ENCODE peak calls at places on chromosomes 13 and 19, in eight cellular contexts. K is heart right ventricle, O is body of pancreas, P is Peyer's patch, Z is ovary, M is transverse colon, E is mucosa of descending colon, A is HCT116. D is an unnamed sample.

GRCh38 chr13:52925775-52926285 is 77.4 kb upstream of the PCDH8 start:
- DNase-seq in O (no peak), Z (no peak), E (no peak), M (no peak), P (no peak), A (no peak), K (peak; percentile 23), D (no peak)

GRCh38 chr13:105962080-105962479 is 573.4 kb downstream of the EFNB2 start:
- DNase-seq in A (no peak), E (no peak), M (no peak), Z (no peak), K (no peak), O (no peak), P (no peak), D (no peak)

GRCh38 chr13:20340759-20341161 is 108.6 kb upstream of the GJB6 start:
- DNase-seq in E (peak; percentile 52), M (no peak), P (no peak), O (no peak), Z (no peak), A (no peak), K (no peak), D (no peak)

GRCh38 chr19:46862974-46863632 is 2.3 kb downstream of the ARHGAP35 start:
- DNase-seq in A (no peak), Z (no peak), E (no peak), M (no peak), P (peak; percentile 45), O (no peak), K (no peak), D (no peak)

GRCh38 chr19:41997851-41998229 is 3.8 kb upstream of the ATP1A3 start:
- DNase-seq in A (no peak), O (no peak), Z (no peak), E (peak; percentile 19), P (no peak), M (no peak), K (no peak), D (no peak)

GRCh38 chr13:26785845-26786630 is 25.5 kb upstream of the GPR12 start:
- DNase-seq in K (peak; percentile 31), E (peak; percentile 65), Z (no peak), M (peak; percentile 37), A (no peak), P (peak; percentile 84), O (peak; percentile 44), D (no peak)

GRCh38 chr19:54191671-54192453 is 754 bp downstream of the TSEN34 start:
- DNase-seq in Z (peak; percentile 54), K (no peak), P (no peak), E (peak; percentile 71), M (no peak), O (no peak), A (no peak), D (no peak)

GRCh38 chr13:95341441-95341840 is 40.2 kb upstream of the ABCC4 start:
- DNase-seq in A (no peak), E (no peak), O (no peak), M (no peak), Z (no peak), P (no peak), K (no peak), D (no peak)

GRCh38 chr19:10503002-10503789 is at the start of gene KEAP1:
- DNase-seq in A (no peak), P (peak; percentile 64), O (peak; percentile 56), K (peak; percentile 45), Z (peak; percentile 54), M (peak; percentile 67), E (no peak), D (peak; percentile 59)

GRCh38 chr13:104442541-104442940 is 1376.3 kb upstream of the SLC10A2 start:
- DNase-seq in Z (no peak), M (no peak), O (no peak), K (no peak), E (no peak), P (no peak), A (no peak), D (no peak)

GRCh38 chr19:12833418-12833746 is 997 bp downstream of the RTBDN start:
- DNase-seq in K (no peak), E (no peak), M (no peak), Z (no peak), P (no peak), A (no peak), O (no peak), D (no peak)

GRCh38 chr13:72295173-72295572 is 428.2 kb upstream of the DACH1 start:
- DNase-seq in O (no peak), M (no peak), E (no peak), K (no peak), P (no peak), A (no peak), Z (no peak), D (no peak)

GRCh38 chr19:45823182-45823581 is 8.1 kb upstream of the RSPH6A start:
- DNase-seq in P (no peak), O (no peak), Z (no peak), A (no peak), M (no peak), K (no peak), E (no peak), D (no peak)

GRCh38 chr19:48629599-48630288 is 7.4 kb downstream of the DBP start:
- DNase-seq in M (peak; percentile 91), Z (peak; percentile 88), E (peak; percentile 93), A (peak; percentile 96), P (peak; percentile 93), O (no peak), K (peak; percentile 62), D (no peak)

GRCh38 chr19:49613374-49613773 is 22.4 kb downstream of the PRR12 start:
- DNase-seq in M (no peak), P (no peak), Z (no peak), O (no peak), K (no peak), E (no peak), A (no peak), D (no peak)

GRCh38 chr19:18809149-18809978 is 18.3 kb upstream of the COMP start:
- DNase-seq in P (peak; percentile 70), K (peak; percentile 49), A (no peak), E (no peak), O (peak; percentile 34), Z (no peak), M (peak; percentile 36), D (no peak)

GRCh38 chr13:41505209-41505835 is 48.0 kb downstream of the RGCC start:
- DNase-seq in M (no peak), P (no peak), E (no peak), K (no peak), O (no peak), A (no peak), Z (no peak), D (no peak)

GRCh38 chr19:54492568-54492967 is 10.1 kb upstream of the LAIR2 start:
- DNase-seq in M (no peak), P (no peak), Z (no peak), A (no peak), O (no peak), K (no peak), E (no peak), D (no peak)

GRCh38 chr19:53076984-53077383 is 26.2 kb downstream of the ZNF160 start:
- DNase-seq in Z (no peak), A (no peak), K (peak; percentile 55), E (no peak), M (peak; percentile 18), P (no peak), O (peak; percentile 61), D (no peak)

GRCh38 chr19:3879656-3880055 is 829 bp upstream of the ATCAY start:
- DNase-seq in O (no peak), P (no peak), K (no peak), Z (no peak), A (no peak), M (no peak), E (no peak), D (no peak)

GRCh38 chr19:7971553-7972520 is 28.4 kb upstream of the TIMM44 start:
- DNase-seq in K (no peak), E (peak; percentile 39), O (no peak), P (no peak), A (no peak), M (no peak), Z (no peak), D (peak; percentile 32)

GRCh38 chr19:20860339-20860738 is 62.7 kb upstream of the ZNF85 start:
- DNase-seq in Z (no peak), M (no peak), K (no peak), E (no peak), O (no peak), P (no peak), A (no peak), D (no peak)
- H3K9me3 ChIP-seq in Z (no peaks in the 10 kb centered on the region), M (peaks cover 4% of the 10 kb centered on the region), K (peaks cover 30% of the 10 kb centered on the region), E (peaks cover 77% of the 10 kb centered on the region), O (no peaks in the 10 kb centered on the region), P (no peaks in the 10 kb centered on the region), A (no peaks in the 10 kb centered on the region), D (peaks cover 34% of the 10 kb centered on the region)

DNA sequence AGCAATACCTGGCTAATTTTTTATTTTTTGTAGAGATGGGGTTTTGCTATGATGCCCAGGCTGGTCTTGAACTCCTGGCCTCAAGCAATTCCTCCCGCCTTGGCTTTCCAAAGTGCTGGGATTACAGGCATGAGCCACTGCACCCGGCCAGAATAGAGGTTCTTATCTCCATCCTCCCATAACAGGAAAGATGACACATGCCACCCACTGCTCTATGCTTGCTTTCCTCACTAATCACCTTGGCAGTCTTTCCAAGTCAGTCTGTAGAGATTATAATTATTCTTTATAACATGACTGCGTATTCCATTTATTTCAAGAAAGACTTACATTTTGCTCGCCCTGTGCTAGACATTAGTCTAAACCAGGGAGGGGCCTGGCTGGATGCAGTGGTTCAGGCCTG is 6.7 kb downstream of the VAV1 start:
- DNase-seq in O (no peak), M (no peak), K (no peak), A (no peak), E (no peak), P (no peak), Z (no peak), D (no peak)
- H3K4me3 ChIP-seq in O (no peak overlapping the region), M (no peak overlapping the region), K (no peak overlapping the region), A (no peak overlapping the region), E (no peak overlapping the region), P (no peak overlapping the region), Z (no peak overlapping the region), D (no peak overlapping the region)

GRCh38 chr19:51946602-51947001 is 19.3 kb downstream of the ZNF613 start:
- DNase-seq in A (no peak), K (no peak), P (no peak), E (no peak), M (no peak), Z (no peak), O (no peak), D (no peak)
- H3K9me3 ChIP-seq in A (peaks cover 63% of the 10 kb centered on the region), K (peaks cover 90% of the 10 kb centered on the region), P (peaks cover 14% of the 10 kb centered on the region), E (peaks cover 98% of the 10 kb centered on the region), M (peaks cover 90% of the 10 kb centered on the region), Z (peaks cover 2% of the 10 kb centered on the region), O (peaks cover 4% of the 10 kb centered on the region), D (peaks cover 93% of the 10 kb centered on the region)

DNA sequence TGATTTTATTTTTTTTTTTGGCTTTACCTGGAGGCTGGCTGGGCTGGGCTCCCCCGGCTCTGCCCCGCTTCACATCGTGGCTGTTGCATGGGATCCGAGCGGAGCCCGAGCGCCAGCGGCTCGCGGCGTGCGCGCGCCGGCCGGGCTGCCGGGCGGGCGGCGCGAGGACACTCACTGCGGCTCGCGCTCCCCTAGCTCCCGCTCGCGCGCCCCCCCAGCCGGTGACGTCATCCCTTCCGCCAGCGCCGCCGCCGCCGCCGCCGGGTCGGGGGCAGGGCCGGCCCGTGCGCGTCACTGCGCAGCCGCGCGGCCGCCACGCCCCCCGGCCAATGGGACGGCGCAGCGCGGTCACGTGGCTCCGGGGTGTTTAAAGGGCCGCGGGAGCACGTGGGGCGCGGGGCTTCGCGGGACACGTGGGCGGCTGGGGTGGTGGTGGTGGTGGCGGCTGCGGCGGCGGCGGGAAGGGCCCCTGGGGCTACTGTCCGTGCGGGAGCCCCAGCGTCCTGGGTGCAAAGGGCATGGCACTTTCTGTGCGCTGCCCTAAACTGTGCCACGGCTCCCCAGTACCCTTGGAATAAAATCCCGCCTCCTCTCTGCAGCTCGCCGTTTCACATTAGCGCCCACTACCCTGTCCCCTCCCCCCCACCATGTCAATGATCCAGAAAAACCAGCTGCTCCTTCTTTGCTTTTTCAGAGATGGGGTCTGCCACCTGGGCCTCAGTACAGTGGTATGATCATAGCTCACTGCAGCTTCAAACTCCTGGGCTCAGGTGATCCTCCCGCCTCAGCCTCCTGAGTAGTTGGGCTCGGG is at the start of gene PTPRS:
- DNase-seq in E (peak; percentile 70), Z (peak; percentile 86), P (peak; percentile 76), O (peak; percentile 83), M (peak; percentile 71), A (peak; percentile 32), K (peak; percentile 86), D (peak; percentile 69)
- H3K4me3 ChIP-seq in E (no peak within 1 kb of the TSS), Z (peak within 1 kb of the TSS; percentile 42), P (peak within 1 kb of the TSS; percentile 55), O (peak within 1 kb of the TSS; percentile 37), M (peak within 1 kb of the TSS; percentile 48), A (peak within 1 kb of the TSS; percentile 51), K (peak within 1 kb of the TSS; percentile 55), D (peak within 1 kb of the TSS; percentile 57)

D was measured in lower lobe of right lung.